ENCODE peak calls at places on chromosomes 3 and 15, in six cellular contexts. One of them, this sample, is unnamed.

GRCh38 chr3:187936676-187937075 is 191.4 kb upstream of the BCL6 start:
- DNase-seq in DND-41: no peak
- DNase-seq in HCT116: no peak
- DNase-seq in PC-3: no peak
- DNase-seq in heart right ventricle: no peak
- DNase-seq in body of pancreas: no peak
- DNase-seq in this sample: no peak

GRCh38 chr15:55587321-55588069 is 650 bp downstream of the PYGO1 start:
- DNase-seq in DND-41: peak; percentile 41
- DNase-seq in PC-3: peak; percentile 28
- DNase-seq in heart right ventricle: no peak
- DNase-seq in body of pancreas: peak; percentile 32
- DNase-seq in HCT116: no peak
- DNase-seq in this sample: no peak

GRCh38 chr3:54877675-54878544 is 49.9 kb downstream of the LRTM1 start:
- DNase-seq in DND-41: no peak
- DNase-seq in HCT116: no peak
- DNase-seq in heart right ventricle: no peak
- DNase-seq in body of pancreas: no peak
- DNase-seq in PC-3: no peak
- DNase-seq in this sample: no peak

GRCh38 chr3:11803977-11804903 is 42.4 kb downstream of the TAMM41 start:
- DNase-seq in DND-41: peak; percentile 33
- DNase-seq in heart right ventricle: no peak
- DNase-seq in body of pancreas: peak; percentile 66
- DNase-seq in PC-3: peak; percentile 67
- DNase-seq in HCT116: peak; percentile 35
- DNase-seq in this sample: no peak

GRCh38 chr3:100400424-100400781 is 486 bp downstream of the TOMM70 start:
- DNase-seq in PC-3: peak; percentile 26
- DNase-seq in body of pancreas: peak; percentile 13
- DNase-seq in DND-41: peak; percentile 43
- DNase-seq in HCT116: no peak
- DNase-seq in heart right ventricle: no peak
- DNase-seq in this sample: no peak

GRCh38 chr3:70885636-70886035 is 573.2 kb upstream of the MDFIC2 start:
- DNase-seq in body of pancreas: no peak
- DNase-seq in HCT116: no peak
- DNase-seq in DND-41: no peak
- DNase-seq in heart right ventricle: no peak
- DNase-seq in PC-3: no peak
- DNase-seq in this sample: no peak

GRCh38 chr15:68096099-68096498 is 42.0 kb downstream of the PIAS1 start:
- DNase-seq in PC-3: no peak
- DNase-seq in HCT116: no peak
- DNase-seq in DND-41: no peak
- DNase-seq in heart right ventricle: no peak
- DNase-seq in body of pancreas: no peak
- DNase-seq in this sample: no peak

GRCh38 chr15:59792359-59792758 is 103.2 kb upstream of the BNIP2 start:
- DNase-seq in HCT116: no peak
- DNase-seq in body of pancreas: no peak
- DNase-seq in DND-41: peak; percentile 83
- DNase-seq in heart right ventricle: no peak
- DNase-seq in PC-3: no peak
- DNase-seq in this sample: no peak

GRCh38 chr3:56894912-56895431 is 93.2 kb upstream of the ARHGEF3 start:
- DNase-seq in DND-41: no peak
- DNase-seq in body of pancreas: no peak
- DNase-seq in PC-3: no peak
- DNase-seq in HCT116: no peak
- DNase-seq in heart right ventricle: no peak
- DNase-seq in this sample: no peak

GRCh38 chr15:81337241-81337640 is 13.3 kb upstream of the STARD5 start:
- DNase-seq in HCT116: no peak
- DNase-seq in heart right ventricle: no peak
- DNase-seq in DND-41: no peak
- DNase-seq in body of pancreas: no peak
- DNase-seq in PC-3: no peak
- DNase-seq in this sample: no peak

GRCh38 chr15:101852356-101852755 is 40.4 kb downstream of the OR4F15 start:
- DNase-seq in DND-41: no peak
- DNase-seq in PC-3: no peak
- DNase-seq in heart right ventricle: no peak
- DNase-seq in HCT116: no peak
- DNase-seq in body of pancreas: no peak
- DNase-seq in this sample: no peak

GRCh38 chr15:40782609-40783227 is 12.9 kb downstream of the C15orf62 start:
- DNase-seq in HCT116: peak; percentile 68
- DNase-seq in PC-3: peak; percentile 90
- DNase-seq in body of pancreas: peak; percentile 86
- DNase-seq in DND-41: peak; percentile 69
- DNase-seq in heart right ventricle: peak; percentile 49
- DNase-seq in this sample: peak; percentile 91

GRCh38 chr3:179464296-179465092 is 13.2 kb upstream of the GNB4 start:
- DNase-seq in DND-41: no peak
- DNase-seq in HCT116: no peak
- DNase-seq in body of pancreas: no peak
- DNase-seq in heart right ventricle: no peak
- DNase-seq in PC-3: no peak
- DNase-seq in this sample: no peak

GRCh38 chr15:59350421-59350732 is 22.3 kb downstream of the MYO1E start:
- DNase-seq in body of pancreas: no peak
- DNase-seq in HCT116: no peak
- DNase-seq in DND-41: no peak
- DNase-seq in PC-3: no peak
- DNase-seq in heart right ventricle: no peak
- DNase-seq in this sample: no peak

GRCh38 chr3:169764453-169765280 is at the start of gene TERC:
- DNase-seq in HCT116: peak; percentile 95
- DNase-seq in DND-41: peak; percentile 93
- DNase-seq in body of pancreas: peak; percentile 92
- DNase-seq in heart right ventricle: peak; percentile 92
- DNase-seq in PC-3: peak; percentile 97
- DNase-seq in this sample: peak; percentile 96

GRCh38 chr15:71374607-71375352 is 259.5 kb downstream of the THSD4 start:
- DNase-seq in heart right ventricle: no peak
- DNase-seq in HCT116: no peak
- DNase-seq in PC-3: no peak
- DNase-seq in DND-41: no peak
- DNase-seq in body of pancreas: no peak
- DNase-seq in this sample: no peak

GRCh38 chr15:27989428-27989827 is 109.7 kb downstream of the OCA2 start:
- DNase-seq in body of pancreas: no peak
- DNase-seq in PC-3: no peak
- DNase-seq in heart right ventricle: no peak
- DNase-seq in DND-41: no peak
- DNase-seq in HCT116: no peak
- DNase-seq in this sample: no peak

GRCh38 chr15:57667171-57667924 is 39.2 kb upstream of the POLR2M start:
- DNase-seq in body of pancreas: peak; percentile 32
- DNase-seq in heart right ventricle: no peak
- DNase-seq in HCT116: no peak
- DNase-seq in PC-3: peak; percentile 65
- DNase-seq in DND-41: no peak
- DNase-seq in this sample: peak; percentile 42

GRCh38 chr3:44988073-44988472 is 12.0 kb downstream of the EXOSC7 start:
- DNase-seq in PC-3: peak; percentile 50
- DNase-seq in body of pancreas: no peak
- DNase-seq in heart right ventricle: no peak
- DNase-seq in DND-41: no peak
- DNase-seq in HCT116: no peak
- DNase-seq in this sample: no peak

GRCh38 chr3:94249491-94250079 is 186.7 kb downstream of the NSUN3 start:
- DNase-seq in body of pancreas: peak; percentile 71
- DNase-seq in heart right ventricle: peak; percentile 38
- DNase-seq in DND-41: peak; percentile 63
- DNase-seq in PC-3: peak; percentile 81
- DNase-seq in HCT116: peak; percentile 35
- DNase-seq in this sample: peak; percentile 78

GRCh38 chr15:57298204-57298603 is 78.1 kb upstream of the CGNL1 start:
- DNase-seq in HCT116: no peak
- DNase-seq in PC-3: no peak
- DNase-seq in body of pancreas: no peak
- DNase-seq in heart right ventricle: no peak
- DNase-seq in DND-41: no peak
- DNase-seq in this sample: no peak

GRCh38 chr3:58388550-58389061 is 45.0 kb downstream of the PDHB start:
- DNase-seq in heart right ventricle: no peak
- DNase-seq in PC-3: peak; percentile 79
- DNase-seq in HCT116: no peak
- DNase-seq in body of pancreas: no peak
- DNase-seq in DND-41: no peak
- DNase-seq in this sample: no peak

GRCh38 chr3:48459773-48460516 is 13.4 kb downstream of the ATRIP start:
- DNase-seq in PC-3: no peak
- DNase-seq in DND-41: no peak
- DNase-seq in HCT116: no peak
- DNase-seq in body of pancreas: no peak
- DNase-seq in heart right ventricle: no peak
- DNase-seq in this sample: no peak

GRCh38 chr15:62603757-62604156 is 438.7 kb upstream of the C2CD4B start:
- DNase-seq in heart right ventricle: no peak
- DNase-seq in HCT116: no peak
- DNase-seq in PC-3: peak; percentile 91
- DNase-seq in DND-41: no peak
- DNase-seq in body of pancreas: no peak
- DNase-seq in this sample: no peak

GRCh38 chr3:49673715-49674490 is at the start of gene APEH:
- DNase-seq in PC-3: peak; percentile 98
- DNase-seq in HCT116: peak; percentile 97
- DNase-seq in heart right ventricle: peak; percentile 94
- DNase-seq in DND-41: peak; percentile 99
- DNase-seq in body of pancreas: peak; percentile 97
- DNase-seq in this sample: peak; percentile 97

GRCh38 chr15:101362986-101363566 is 68.0 kb upstream of the SNRPA1 start:
- DNase-seq in heart right ventricle: no peak
- DNase-seq in body of pancreas: no peak
- DNase-seq in HCT116: no peak
- DNase-seq in PC-3: no peak
- DNase-seq in DND-41: no peak
- DNase-seq in this sample: no peak

GRCh38 chr3:45409921-45410320 is 21.5 kb downstream of the LARS2 start:
- DNase-seq in HCT116: no peak
- DNase-seq in DND-41: no peak
- DNase-seq in PC-3: no peak
- DNase-seq in body of pancreas: peak; percentile 23
- DNase-seq in heart right ventricle: no peak
- DNase-seq in this sample: no peak

GRCh38 chr3:58336135-58336882 is 3.6 kb downstream of the PXK start:
- DNase-seq in body of pancreas: no peak
- DNase-seq in PC-3: peak; percentile 83
- DNase-seq in DND-41: no peak
- DNase-seq in HCT116: no peak
- DNase-seq in heart right ventricle: no peak
- DNase-seq in this sample: no peak

GRCh38 chr3:9169326-9169725 is 80.1 kb downstream of the SRGAP3 start:
- DNase-seq in body of pancreas: no peak
- DNase-seq in PC-3: no peak
- DNase-seq in heart right ventricle: no peak
- DNase-seq in DND-41: no peak
- DNase-seq in HCT116: no peak
- DNase-seq in this sample: no peak
- H3K4me3 ChIP-seq in body of pancreas: no peak overlapping the region
- H3K4me3 ChIP-seq in PC-3: no peak overlapping the region
- H3K4me3 ChIP-seq in heart right ventricle: no peak overlapping the region
- H3K4me3 ChIP-seq in DND-41: no peak overlapping the region
- H3K4me3 ChIP-seq in HCT116: no peak overlapping the region
- H3K4me3 ChIP-seq in this sample: no peak overlapping the region

GRCh38 chr15:65386886-65387285 is 9.1 kb upstream of the IGDCC3 start:
- DNase-seq in PC-3: no peak
- DNase-seq in heart right ventricle: no peak
- DNase-seq in HCT116: no peak
- DNase-seq in DND-41: no peak
- DNase-seq in body of pancreas: no peak
- DNase-seq in this sample: no peak

GRCh38 chr15:65384895-65385867 is 7.4 kb upstream of the IGDCC3 start:
- DNase-seq in PC-3: peak; percentile 85
- DNase-seq in body of pancreas: peak; percentile 87
- DNase-seq in DND-41: peak; percentile 80
- DNase-seq in HCT116: peak; percentile 74
- DNase-seq in heart right ventricle: peak; percentile 84
- DNase-seq in this sample: peak; percentile 92

GRCh38 chr15:65384505-65384894 is 6.7 kb upstream of the IGDCC3 start:
- DNase-seq in HCT116: no peak
- DNase-seq in body of pancreas: no peak
- DNase-seq in PC-3: no peak
- DNase-seq in heart right ventricle: no peak
- DNase-seq in DND-41: no peak
- DNase-seq in this sample: no peak

GRCh38 chr15:65386376-65386775 is 8.6 kb upstream of the IGDCC3 start:
- DNase-seq in HCT116: no peak
- DNase-seq in PC-3: no peak
- DNase-seq in DND-41: no peak
- DNase-seq in body of pancreas: no peak
- DNase-seq in heart right ventricle: no peak
- DNase-seq in this sample: no peak

DNA sequence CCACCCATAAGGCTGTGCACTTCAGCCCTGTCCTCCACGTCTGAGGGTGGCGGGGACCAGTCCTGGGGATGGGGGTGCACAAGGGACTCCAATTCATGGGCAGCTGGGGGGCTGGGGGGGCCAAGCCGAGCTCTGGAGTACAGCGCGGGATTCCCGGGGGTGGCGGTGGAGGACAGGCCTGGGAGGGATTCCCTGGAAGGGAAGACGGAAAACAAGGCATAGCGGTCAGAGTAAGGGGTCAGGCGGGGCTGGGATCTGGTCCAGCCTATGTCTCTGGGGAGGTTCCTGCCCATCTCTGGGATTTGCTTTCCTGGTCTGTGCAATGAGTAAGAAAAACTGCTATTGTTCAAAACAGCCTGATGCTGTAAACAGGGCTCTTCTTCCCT is 8.1 kb upstream of the IGDCC3 start:
- DNase-seq in body of pancreas: no peak
- DNase-seq in HCT116: no peak
- DNase-seq in heart right ventricle: peak; percentile 63
- DNase-seq in PC-3: no peak
- DNase-seq in DND-41: no peak
- DNase-seq in this sample: no peak
- TF ChIP-seq CTCF in body of pancreas: no peak
- TF ChIP-seq CTCF in HCT116: no peak
- TF ChIP-seq CTCF in heart right ventricle: no peak
- TF ChIP-seq CTCF in PC-3: no peak
- TF ChIP-seq CTCF in DND-41: no peak
- TF ChIP-seq CTCF in this sample: no peak

DNA sequence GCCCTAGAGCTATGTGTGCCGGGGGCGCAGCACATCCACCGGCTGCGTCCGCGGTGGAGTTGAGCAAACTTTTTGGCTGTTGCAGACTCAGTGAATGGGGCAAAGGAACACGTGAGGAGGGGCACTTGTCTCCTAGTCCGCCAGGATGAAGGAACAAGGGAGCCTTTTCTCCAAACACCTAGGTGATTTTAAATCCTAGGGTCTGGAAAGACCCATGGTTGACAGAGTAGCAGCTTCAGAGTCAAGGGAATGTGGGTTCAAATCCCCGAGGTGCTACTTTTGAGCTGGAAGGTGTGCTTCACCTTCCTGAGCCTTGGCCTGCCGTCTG is 648 bp downstream of the ACAN start:
- DNase-seq in HCT116: no peak
- DNase-seq in body of pancreas: no peak
- DNase-seq in DND-41: no peak
- DNase-seq in heart right ventricle: no peak
- DNase-seq in PC-3: no peak
- DNase-seq in this sample: no peak
- H3K4me3 ChIP-seq in HCT116: no peak overlapping the region
- H3K4me3 ChIP-seq in body of pancreas: no peak overlapping the region
- H3K4me3 ChIP-seq in DND-41: no peak overlapping the region
- H3K4me3 ChIP-seq in heart right ventricle: peak overlapping the region; percentile 40
- H3K4me3 ChIP-seq in PC-3: no peak overlapping the region
- H3K4me3 ChIP-seq in this sample: no peak overlapping the region

GRCh38 chr15:76905013-76905839 is at the start of gene SCAPER:
- DNase-seq in body of pancreas: peak; percentile 93
- DNase-seq in heart right ventricle: peak; percentile 95
- DNase-seq in HCT116: peak; percentile 74
- DNase-seq in PC-3: peak; percentile 81
- DNase-seq in DND-41: peak; percentile 93
- DNase-seq in this sample: peak; percentile 96
- TF ChIP-seq CTCF in body of pancreas: no peak
- TF ChIP-seq CTCF in heart right ventricle: no peak
- TF ChIP-seq CTCF in HCT116: no peak
- TF ChIP-seq CTCF in PC-3: no peak
- TF ChIP-seq CTCF in DND-41: peak; percentile 6
- TF ChIP-seq CTCF in this sample: no peak

This sample was measured in mucosa of descending colon.